ENCODE peak calls at places on chromosome 16, in four cellular contexts. D, R, U and N are unnamed samples.

GRCh38 chr16:13672196-13672595 is 247.8 kb upstream of the ERCC4 start:
- DNase-seq in U (no peak), R (no peak), D (no peak), N (no peak)

GRCh38 chr16:53052519-53053501 is at the start of gene CHD9NB:
- DNase-seq in R (no peak), D (peak; percentile 26), U (no peak), N (no peak)

GRCh38 chr16:918068-918467 is 52.7 kb downstream of the LMF1 start:
- DNase-seq in U (no peak), D (no peak), R (no peak), N (no peak)

GRCh38 chr16:17176199-17176598 is 294.6 kb downstream of the XYLT1 start:
- DNase-seq in D (no peak), R (no peak), U (no peak), N (no peak)

GRCh38 chr16:68074850-68075249 is 10.3 kb upstream of the NFATC3 start:
- DNase-seq in R (no peak), U (peak; percentile 95), D (no peak), N (no peak)

GRCh38 chr16:9286930-9287329 is 195.5 kb downstream of the HAPSTR1 start:
- DNase-seq in U (no peak), D (no peak), R (no peak), N (no peak)

GRCh38 chr16:68365167-68365817 is 54.5 kb downstream of the PRMT7 start:
- DNase-seq in R (no peak), D (no peak), U (no peak), N (no peak)

GRCh38 chr16:30985401-30986128 is 558 bp downstream of the HSD3B7 start:
- DNase-seq in R (peak; percentile 61), U (no peak), D (peak; percentile 63), N (peak; percentile 74)

GRCh38 chr16:81229811-81230210 is 8.7 kb upstream of the BCO1 start:
- DNase-seq in D (no peak), R (no peak), U (no peak), N (no peak)

GRCh38 chr16:719815-720506 is 985 bp upstream of the ANTKMT start:
- DNase-seq in D (peak; percentile 54), R (no peak), U (no peak), N (no peak)

GRCh38 chr16:68235105-68235881 is 634 bp downstream of the ESRP2 start:
- DNase-seq in D (no peak), R (no peak), U (no peak), N (peak; percentile 59)

GRCh38 chr16:49620868-49621239 is 235.1 kb downstream of the ZNF423 start:
- DNase-seq in U (no peak), R (peak; percentile 23), D (peak; percentile 63), N (no peak)

GRCh38 chr16:89909777-89910716 is 8.6 kb upstream of the MC1R start:
- DNase-seq in D (peak; percentile 92), R (peak; percentile 71), U (no peak), N (peak; percentile 84)

GRCh38 chr16:70721202-70721963 is 35.5 kb upstream of the MTSS2 start:
- DNase-seq in R (no peak), U (no peak), D (no peak), N (no peak)

GRCh38 chr16:73228649-73229048 is 180.7 kb upstream of the ZFHX3 start:
- DNase-seq in U (no peak), R (no peak), D (no peak), N (no peak)

GRCh38 chr16:67092227-67092626 is 17.5 kb upstream of the PHAF1 start:
- DNase-seq in U (no peak), R (no peak), D (no peak), N (no peak)

GRCh38 chr16:57588821-57589220 is 39.6 kb upstream of the ADGRG1 start:
- DNase-seq in U (no peak), D (no peak), R (no peak), N (no peak)

GRCh38 chr16:705748-706188 is at the start of gene FBXL16:
- DNase-seq in D (peak; percentile 98), U (no peak), R (peak; percentile 95), N (no peak)

GRCh38 chr16:67719778-67720144 is 645 bp upstream of the GFOD2 start:
- DNase-seq in D (peak; percentile 52), R (peak; percentile 45), U (no peak), N (no peak)

GRCh38 chr16:27318399-27319256 is 4.9 kb downstream of the IL4R start:
- DNase-seq in R (no peak), D (no peak), U (no peak), N (peak; percentile 19)

GRCh38 chr16:23187341-23187740 is 4.8 kb downstream of the SCNN1G start:
- DNase-seq in U (no peak), R (no peak), D (no peak), N (no peak)

GRCh38 chr16:9128346-9129342 is 37.2 kb downstream of the HAPSTR1 start:
- DNase-seq in D (no peak), R (no peak), U (no peak), N (no peak)

GRCh38 chr16:89325861-89326471 is 108.5 kb downstream of the ZNF778 start:
- DNase-seq in D (no peak), R (peak; percentile 76), U (no peak), N (peak; percentile 10)

GRCh38 chr16:19118938-19119431 is 5.2 kb downstream of the ITPRIPL2 start:
- DNase-seq in D (no peak), U (no peak), R (peak; percentile 79), N (no peak)

GRCh38 chr16:75239463-75240122 is 11.8 kb downstream of the BCAR1 start:
- DNase-seq in R (no peak), U (no peak), D (no peak), N (no peak)

GRCh38 chr16:8579559-8579958 is 10.8 kb downstream of the TMEM114 start:
- DNase-seq in U (no peak), D (no peak), R (no peak), N (no peak)

GRCh38 chr16:31141489-31142108 is 6.1 kb upstream of the PRSS8 start:
- DNase-seq in R (no peak), D (peak; percentile 47), U (no peak), N (peak; percentile 23)

GRCh38 chr16:51524555-51525373 is 373.7 kb upstream of the SALL1 start:
- DNase-seq in R (no peak), U (no peak), D (no peak), N (no peak)

DNA sequence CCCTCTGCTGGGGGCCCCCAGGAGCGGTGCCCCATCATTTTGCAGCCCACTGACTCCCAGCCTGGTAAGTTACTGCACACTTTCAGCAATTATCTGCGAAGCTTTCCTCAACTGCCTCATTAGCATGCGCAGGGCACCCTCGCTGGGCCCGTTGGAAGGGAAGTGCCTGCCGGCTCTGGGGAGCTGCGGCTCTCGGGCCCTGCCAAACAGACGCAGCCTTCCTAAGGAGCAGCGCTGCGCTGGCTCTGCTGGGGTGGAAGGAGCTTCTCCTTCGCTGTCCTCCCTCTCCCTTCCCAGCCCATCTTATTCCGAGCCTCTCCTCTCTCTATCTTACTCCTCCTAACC is 71.0 kb downstream of the RBBP6 start:
- DNase-seq in D (no peak), R (no peak), U (no peak), N (peak; percentile 45)
- TF ChIP-seq USF1 in D (no peak), R (no peak), U (no peak), N (no peak)

DNA sequence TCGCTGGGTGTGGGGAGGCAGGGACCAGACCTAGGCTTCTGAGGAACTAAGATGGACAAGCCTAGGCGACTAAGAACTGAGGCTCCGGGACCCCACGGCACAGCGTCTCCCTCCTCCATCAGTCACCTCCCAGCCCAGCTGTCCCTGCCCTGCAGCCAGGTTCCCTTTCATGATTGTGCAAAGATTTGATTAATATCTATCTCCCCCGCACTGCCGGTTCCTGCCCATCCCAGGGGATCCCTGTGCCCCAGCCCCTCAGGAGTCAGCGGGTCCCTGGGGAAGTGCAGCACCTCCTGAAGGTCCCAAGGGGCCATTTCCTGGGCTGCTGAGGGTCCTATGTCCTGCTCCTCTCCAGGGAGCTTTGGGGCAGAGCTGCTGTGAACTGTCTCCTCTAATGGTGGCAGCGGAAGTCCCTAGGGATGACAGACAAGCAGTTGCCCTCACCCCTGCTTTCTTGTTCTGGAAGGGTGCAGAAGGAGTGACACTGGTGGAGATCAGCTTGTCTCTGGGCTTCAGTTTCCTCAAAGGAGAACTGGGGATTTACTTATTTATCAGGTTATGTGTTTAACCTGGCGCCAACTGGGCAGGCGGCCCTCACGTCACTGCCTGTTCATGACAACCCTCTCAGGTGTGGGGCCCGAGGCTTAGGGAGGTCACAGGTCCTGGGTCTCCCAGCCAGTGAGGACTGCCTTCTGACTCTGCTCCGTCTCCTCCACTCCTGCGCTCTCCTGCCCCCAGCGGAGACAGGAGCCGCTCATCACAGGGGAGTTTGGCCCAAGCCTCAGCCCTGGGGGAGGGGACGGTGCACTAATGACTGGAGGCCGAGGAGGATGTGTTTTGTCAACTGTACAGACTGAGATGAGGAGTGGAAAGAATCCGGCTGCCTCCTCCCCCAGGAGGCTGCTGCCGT is 1.9 kb upstream of the C16orf74 start:
- DNase-seq in R (peak; percentile 64), D (peak; percentile 54), U (no peak), N (peak; percentile 59)
- TF ChIP-seq USF1 in R (no peak), D (no peak), U (no peak), N (no peak)

DNA sequence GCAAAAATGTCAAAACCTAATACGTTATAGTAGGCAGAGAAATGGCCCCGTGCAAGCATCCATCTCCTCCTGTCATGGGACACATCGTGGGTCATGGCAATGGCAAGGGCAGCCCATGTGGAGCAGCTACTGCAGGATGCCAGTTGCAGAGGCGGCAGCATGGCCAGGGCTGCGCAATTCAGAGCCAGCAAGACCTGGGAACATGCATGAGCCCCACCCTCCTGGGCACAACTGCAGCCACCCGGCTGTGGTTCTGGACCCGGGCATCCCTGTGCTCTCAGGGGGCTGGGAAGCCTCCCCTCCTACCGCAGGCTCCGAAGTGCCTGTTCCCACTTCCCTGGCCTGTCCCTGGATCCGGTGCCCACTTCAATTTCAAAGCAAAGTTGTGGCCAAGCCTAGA is 203.6 kb downstream of the CPPED1 start:
- DNase-seq in D (no peak), U (no peak), R (no peak), N (no peak)
- TF ChIP-seq USF1 in D (no peak), U (no peak), R (no peak), N (no peak)

DNA sequence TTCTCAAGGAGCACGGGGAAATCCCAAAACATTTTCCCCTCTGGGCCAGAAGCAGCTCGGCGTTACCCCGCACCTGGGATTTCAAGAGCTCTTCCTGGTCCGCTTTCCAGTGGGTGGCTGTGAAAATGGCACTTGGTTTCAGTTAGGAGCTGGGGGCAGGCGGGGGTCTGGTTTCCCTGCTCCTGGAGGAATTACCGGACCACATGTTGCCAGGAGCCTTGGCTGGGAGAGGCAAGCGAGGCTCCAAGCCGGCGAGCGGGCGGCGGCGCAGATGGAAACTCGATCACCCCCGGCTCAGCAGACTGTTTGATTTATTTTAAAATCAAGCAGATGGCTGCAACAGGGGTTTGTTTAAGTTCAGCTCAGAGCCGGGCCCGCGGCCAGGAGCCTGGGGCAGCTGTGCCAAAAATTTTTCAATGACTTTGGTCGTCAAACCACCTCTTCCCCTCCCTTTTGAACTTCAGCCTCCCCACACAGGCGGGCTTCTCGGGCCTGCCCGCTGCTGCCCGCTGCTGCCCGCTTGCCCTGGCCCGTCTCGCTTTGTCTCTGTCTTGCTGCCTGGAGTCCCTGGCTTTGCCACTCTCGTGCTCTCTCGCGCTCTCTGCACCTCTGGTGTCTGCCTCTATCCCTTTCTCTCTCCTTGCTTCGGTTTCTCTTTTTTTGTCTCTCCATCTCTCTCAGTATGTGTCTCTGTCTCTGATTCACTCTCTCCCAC is 108.0 kb upstream of the CIBAR2 start:
- DNase-seq in U (no peak), R (no peak), D (peak; percentile 92), N (no peak)
- TF ChIP-seq USF1 in U (no peak), R (no peak), D (peak; percentile 10), N (no peak)

DNA sequence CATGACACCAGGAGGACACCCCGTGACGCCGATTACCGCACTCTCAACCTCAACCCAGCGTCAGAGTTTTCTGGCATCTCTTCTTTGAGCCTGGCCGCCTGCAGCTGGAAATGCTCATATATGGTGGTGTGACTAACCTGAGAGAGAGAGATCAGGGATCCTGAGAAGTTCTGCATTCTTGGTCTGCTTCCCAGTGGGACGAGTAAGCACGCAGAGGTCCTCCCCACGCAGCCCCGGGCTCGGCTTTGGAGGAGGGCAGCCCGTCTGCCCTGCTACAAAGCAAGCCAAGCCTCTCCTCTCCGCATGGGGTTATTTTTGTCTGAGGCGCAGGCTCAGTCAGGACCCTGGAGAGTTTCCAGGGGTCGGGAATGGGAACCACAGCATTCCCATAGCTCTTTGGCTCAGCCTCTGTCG is 16.5 kb downstream of the CRISPLD2 start:
- DNase-seq in D (peak; percentile 42), U (no peak), R (no peak), N (peak; percentile 60)
- TF ChIP-seq USF1 in D (peak; percentile 11), U (no peak), R (no peak), N (no peak)